ENCODE peak calls at places on chromosomes 7 and 10, in four cellular contexts. One of them, this sample, is unnamed.

GRCh38 chr10:132168571-132169030 is 18.1 kb upstream of the DPYSL4 start:
- DNase-seq in AG10803: no peak
- DNase-seq in fibroblast of villous mesenchyme: no peak
- DNase-seq in GM12865: no peak
- DNase-seq in this sample: no peak

GRCh38 chr7:128743112-128743772 is 4.1 kb downstream of the CALU start:
- DNase-seq in GM12865: no peak
- DNase-seq in fibroblast of villous mesenchyme: peak
- DNase-seq in AG10803: no peak
- DNase-seq in this sample: peak

GRCh38 chr10:3886191-3886590 is 101.2 kb upstream of the KLF6 start:
- DNase-seq in AG10803: peak
- DNase-seq in fibroblast of villous mesenchyme: peak
- DNase-seq in GM12865: no peak
- DNase-seq in this sample: peak

GRCh38 chr7:140229101-140229525 is 52.3 kb upstream of the KDM7A start:
- DNase-seq in GM12865: no peak
- DNase-seq in fibroblast of villous mesenchyme: no peak
- DNase-seq in AG10803: no peak
- DNase-seq in this sample: no peak

GRCh38 chr7:131219277-131220041 is 108.2 kb upstream of the MKLN1 start:
- DNase-seq in GM12865: peak
- DNase-seq in AG10803: no peak
- DNase-seq in fibroblast of villous mesenchyme: no peak
- DNase-seq in this sample: no peak

GRCh38 chr7:70525991-70526390 is 606.0 kb upstream of the GALNT17 start:
- DNase-seq in fibroblast of villous mesenchyme: no peak
- DNase-seq in GM12865: no peak
- DNase-seq in AG10803: peak
- DNase-seq in this sample: no peak

GRCh38 chr10:120433176-120433575 is 23.9 kb upstream of the PLPP4 start:
- DNase-seq in GM12865: no peak
- DNase-seq in fibroblast of villous mesenchyme: no peak
- DNase-seq in AG10803: no peak
- DNase-seq in this sample: no peak

GRCh38 chr7:20219446-20220292 is 2.5 kb upstream of the MACC1 start:
- DNase-seq in fibroblast of villous mesenchyme: peak
- DNase-seq in AG10803: peak
- DNase-seq in GM12865: peak
- DNase-seq in this sample: peak

GRCh38 chr7:133253522-133253882 is 624 bp downstream of the EXOC4 start:
- DNase-seq in AG10803: peak
- DNase-seq in GM12865: peak
- DNase-seq in fibroblast of villous mesenchyme: peak
- DNase-seq in this sample: peak

GRCh38 chr7:139471740-139472353 is 11.6 kb downstream of the KLRG2 start:
- DNase-seq in GM12865: no peak
- DNase-seq in AG10803: no peak
- DNase-seq in fibroblast of villous mesenchyme: peak
- DNase-seq in this sample: peak

GRCh38 chr7:40151504-40151903 is 16.7 kb downstream of the SUGCT start:
- DNase-seq in GM12865: no peak
- DNase-seq in fibroblast of villous mesenchyme: no peak
- DNase-seq in AG10803: no peak
- DNase-seq in this sample: no peak

GRCh38 chr10:132400041-132400546 is 3.1 kb downstream of the PWWP2B start:
- DNase-seq in fibroblast of villous mesenchyme: no peak
- DNase-seq in AG10803: no peak
- DNase-seq in GM12865: no peak
- DNase-seq in this sample: no peak

GRCh38 chr10:90927293-90927692 is 6.4 kb upstream of the ANKRD1 start:
- DNase-seq in GM12865: no peak
- DNase-seq in fibroblast of villous mesenchyme: no peak
- DNase-seq in AG10803: no peak
- DNase-seq in this sample: no peak

GRCh38 chr7:40717242-40717641 is 582.4 kb downstream of the SUGCT start:
- DNase-seq in GM12865: peak
- DNase-seq in AG10803: peak
- DNase-seq in fibroblast of villous mesenchyme: peak
- DNase-seq in this sample: peak

GRCh38 chr7:139370301-139370942 is 10.7 kb downstream of the LUC7L2 start:
- DNase-seq in GM12865: no peak
- DNase-seq in fibroblast of villous mesenchyme: no peak
- DNase-seq in AG10803: no peak
- DNase-seq in this sample: no peak

GRCh38 chr7:1076184-1077072 is 11.5 kb upstream of the GPER1 start:
- DNase-seq in AG10803: no peak
- DNase-seq in GM12865: no peak
- DNase-seq in fibroblast of villous mesenchyme: no peak
- DNase-seq in this sample: no peak

GRCh38 chr7:44313621-44314031 is 11.8 kb downstream of the CAMK2B start:
- DNase-seq in fibroblast of villous mesenchyme: no peak
- DNase-seq in AG10803: no peak
- DNase-seq in GM12865: no peak
- DNase-seq in this sample: no peak

GRCh38 chr7:44261239-44261638 is 60.5 kb downstream of the YKT6 start:
- DNase-seq in AG10803: no peak
- DNase-seq in fibroblast of villous mesenchyme: no peak
- DNase-seq in GM12865: peak
- DNase-seq in this sample: no peak

DNA sequence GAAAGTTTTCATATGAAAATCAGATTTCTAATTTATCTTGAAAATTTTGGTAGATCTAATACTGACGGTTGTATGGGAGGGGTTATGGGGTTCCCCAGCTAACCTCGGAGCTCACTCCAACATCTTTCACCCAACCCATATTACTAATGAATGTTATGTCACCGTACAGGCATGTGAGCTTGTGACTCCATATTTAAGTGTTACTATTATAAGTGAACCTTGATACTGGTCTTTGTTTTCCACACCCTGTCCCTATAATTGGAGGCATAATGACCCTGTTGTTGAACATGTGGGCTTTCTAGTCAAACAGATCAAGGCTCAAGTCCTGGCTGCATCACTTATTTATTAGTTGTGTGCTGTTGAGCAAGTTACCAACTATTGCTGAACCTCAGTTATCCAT is 27.2 kb downstream of the WDFY4 start:
- DNase-seq in GM12865: no peak
- DNase-seq in AG10803: no peak
- DNase-seq in fibroblast of villous mesenchyme: no peak
- DNase-seq in this sample: no peak
- H3K4me3 ChIP-seq in GM12865: no peak
- H3K4me3 ChIP-seq in AG10803: no peak
- H3K4me3 ChIP-seq in fibroblast of villous mesenchyme: no peak
- H3K4me3 ChIP-seq in this sample: no peak

GRCh38 chr7:16649196-16649595 is 3.2 kb downstream of the BZW2 start:
- DNase-seq in fibroblast of villous mesenchyme: no peak
- DNase-seq in GM12865: no peak
- DNase-seq in AG10803: no peak
- DNase-seq in this sample: peak

GRCh38 chr7:16646427-16647081 is 573 bp downstream of the BZW2 start:
- DNase-seq in GM12865: peak
- DNase-seq in fibroblast of villous mesenchyme: no peak
- DNase-seq in AG10803: no peak
- DNase-seq in this sample: peak

GRCh38 chr7:16647435-16647960 is 1.5 kb downstream of the BZW2 start:
- DNase-seq in GM12865: no peak
- DNase-seq in fibroblast of villous mesenchyme: no peak
- DNase-seq in AG10803: peak
- DNase-seq in this sample: no peak

GRCh38 chr7:16650266-16650665 is 4.3 kb downstream of the BZW2 start:
- DNase-seq in GM12865: no peak
- DNase-seq in AG10803: no peak
- DNase-seq in fibroblast of villous mesenchyme: no peak
- DNase-seq in this sample: no peak

DNA sequence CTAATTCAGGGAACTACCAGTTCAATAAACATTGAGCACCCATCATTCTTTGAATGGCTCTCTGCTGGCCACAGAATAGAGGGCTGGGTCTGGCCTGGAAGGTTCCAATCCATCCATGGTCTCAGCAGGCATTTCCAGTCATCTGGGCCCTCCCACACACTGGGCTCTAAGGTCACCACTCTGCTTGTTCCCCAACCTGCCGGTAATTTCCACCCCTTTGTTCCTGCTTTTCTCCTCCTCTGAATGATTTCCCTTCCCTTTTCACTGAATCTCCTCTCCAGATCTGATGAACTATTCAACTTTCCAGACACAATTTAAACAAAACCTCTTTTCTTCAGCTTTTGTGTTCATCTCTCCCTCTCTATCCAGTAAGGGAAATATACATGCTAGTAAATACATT is 2.6 kb downstream of the BZW2 start:
- DNase-seq in fibroblast of villous mesenchyme: no peak
- DNase-seq in AG10803: no peak
- DNase-seq in GM12865: no peak
- DNase-seq in this sample: no peak
- H3K4me3 ChIP-seq in fibroblast of villous mesenchyme: no peak
- H3K4me3 ChIP-seq in AG10803: no peak
- H3K4me3 ChIP-seq in GM12865: no peak
- H3K4me3 ChIP-seq in this sample: no peak

DNA sequence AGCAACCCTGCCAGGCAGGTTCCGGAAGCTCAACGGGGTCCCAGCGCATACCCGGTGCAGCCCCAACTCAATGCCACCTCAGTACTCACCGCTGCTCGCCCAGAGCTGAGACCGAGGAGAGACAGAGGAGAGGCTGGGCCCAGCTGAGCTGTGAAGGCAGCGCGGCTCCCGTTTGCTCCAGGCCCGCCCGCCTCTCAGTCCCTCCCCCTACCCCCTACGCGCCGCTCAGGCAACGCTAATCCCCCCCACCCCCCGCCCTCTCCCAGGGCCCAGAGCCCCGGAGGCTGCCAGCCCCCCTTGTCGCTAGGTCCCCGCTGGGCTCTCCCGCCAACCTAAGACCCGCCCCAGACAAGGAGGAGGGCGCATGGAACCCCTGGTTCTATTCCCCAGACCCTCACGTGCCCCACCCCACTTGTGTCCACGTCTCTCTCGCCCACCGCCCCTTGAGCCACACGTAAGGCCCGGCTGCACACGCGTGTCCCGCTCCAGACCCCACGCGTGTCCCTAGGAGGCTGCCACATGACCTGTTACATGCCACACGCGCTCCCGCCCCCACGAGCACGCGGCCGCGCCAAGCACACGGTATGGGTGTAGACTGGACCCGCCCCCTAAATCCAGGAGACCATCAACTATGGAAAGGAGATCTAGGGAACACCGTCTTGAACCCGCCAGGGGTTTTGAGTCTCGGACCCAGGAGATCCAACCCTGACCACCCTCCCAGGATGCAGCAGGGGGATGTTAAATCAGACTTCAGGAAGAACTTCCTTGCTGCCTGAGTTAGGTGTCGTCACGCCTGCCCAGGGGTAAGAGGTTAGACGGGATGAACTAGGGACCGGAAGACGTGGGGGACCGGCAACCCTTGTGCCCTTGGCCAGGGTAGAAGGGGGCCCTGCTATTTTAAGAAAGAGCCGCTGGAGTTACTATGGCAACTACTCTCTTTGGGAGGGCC is at the start of gene PSD:
- DNase-seq in GM12865: no peak
- DNase-seq in fibroblast of villous mesenchyme: no peak
- DNase-seq in AG10803: no peak
- DNase-seq in this sample: no peak
- H3K4me3 ChIP-seq in GM12865: peak
- H3K4me3 ChIP-seq in fibroblast of villous mesenchyme: peak
- H3K4me3 ChIP-seq in AG10803: peak
- H3K4me3 ChIP-seq in this sample: peak

GRCh38 chr7:2869981-2870380 is 25.9 kb upstream of the GNA12 start:
- DNase-seq in GM12865: no peak
- DNase-seq in fibroblast of villous mesenchyme: no peak
- DNase-seq in AG10803: no peak
- DNase-seq in this sample: no peak
- H3K4me3 ChIP-seq in GM12865: no peak
- H3K4me3 ChIP-seq in fibroblast of villous mesenchyme: no peak
- H3K4me3 ChIP-seq in AG10803: no peak
- H3K4me3 ChIP-seq in this sample: no peak

GRCh38 chr10:70031215-70031614 is 21.4 kb upstream of the MACROH2A2 start:
- DNase-seq in GM12865: no peak
- DNase-seq in fibroblast of villous mesenchyme: no peak
- DNase-seq in AG10803: no peak
- DNase-seq in this sample: no peak
- H3K4me3 ChIP-seq in GM12865: no peak
- H3K4me3 ChIP-seq in fibroblast of villous mesenchyme: no peak
- H3K4me3 ChIP-seq in AG10803: no peak
- H3K4me3 ChIP-seq in this sample: no peak

This sample was measured in choroid plexus epithelial cell.